ENCODE peak calls at places on chromosome 5, in eight cellular contexts. Q is cardiac muscle cell, L is A673, H is upper lobe of right lung, X is bronchial epithelial cell, N is mucosa of descending colon, K is lower lobe of right lung, Z is OCI-LY7. A is an unnamed sample.

GRCh38 chr5:161546463-161547301 is at the start of gene GABRB2:
- DNase-seq in K (peak; percentile 58), Q (peak; percentile 53), L (peak; percentile 48), Z (peak; percentile 84), N (peak; percentile 66), X (peak; percentile 25), H (peak; percentile 78), A (no peak)

GRCh38 chr5:154475613-154476342 is 2.2 kb downstream of the HAND1 start:
- DNase-seq in K (no peak), H (no peak), N (no peak), Q (no peak), Z (no peak), L (no peak), X (no peak), A (no peak)

GRCh38 chr5:9698125-9698848 is 68.1 kb upstream of the TAS2R1 start:
- DNase-seq in X (no peak), L (no peak), N (no peak), Z (no peak), H (no peak), K (no peak), Q (no peak), A (no peak)

GRCh38 chr5:41598011-41598410 is 87.6 kb upstream of the PLCXD3 start:
- DNase-seq in K (no peak), Q (peak; percentile 70), Z (no peak), N (no peak), X (no peak), L (no peak), H (no peak), A (no peak)

GRCh38 chr5:132010645-132011560 is 555 bp downstream of the ACSL6 start:
- DNase-seq in Q (no peak), N (no peak), Z (no peak), L (no peak), K (peak; percentile 50), H (peak; percentile 63), X (no peak), A (peak; percentile 48)

GRCh38 chr5:78016831-78017529 is 240.8 kb upstream of the TBCA start:
- DNase-seq in H (no peak), L (peak; percentile 18), Z (no peak), Q (no peak), N (no peak), X (no peak), K (no peak), A (no peak)

GRCh38 chr5:36593867-36594266 is 12.5 kb upstream of the SLC1A3 start:
- DNase-seq in X (no peak), L (no peak), Z (no peak), H (no peak), K (no peak), Q (no peak), N (no peak), A (no peak)

GRCh38 chr5:134503088-134503936 is 22.2 kb upstream of the JADE2 start:
- DNase-seq in K (peak; percentile 62), L (peak; percentile 89), X (peak; percentile 99), Z (no peak), N (peak; percentile 80), Q (peak; percentile 98), H (peak; percentile 73), A (peak; percentile 25)

GRCh38 chr5:38731461-38731860 is 114.4 kb upstream of the OSMR start:
- DNase-seq in N (no peak), K (no peak), Z (no peak), Q (no peak), H (no peak), L (no peak), X (no peak), A (no peak)

GRCh38 chr5:83564069-83564749 is 92.7 kb downstream of the VCAN start:
- DNase-seq in H (no peak), L (peak; percentile 52), Q (peak; percentile 75), K (no peak), X (peak; percentile 54), N (no peak), Z (peak; percentile 47), A (no peak)

GRCh38 chr5:42804717-42805339 is 6.9 kb downstream of the SELENOP start:
- DNase-seq in L (no peak), Q (no peak), Z (no peak), K (no peak), H (no peak), X (no peak), N (no peak), A (no peak)

GRCh38 chr5:42806004-42806700 is 5.5 kb downstream of the SELENOP start:
- DNase-seq in N (no peak), L (no peak), Z (no peak), K (no peak), X (no peak), Q (no peak), H (no peak), A (no peak)

GRCh38 chr5:42808888-42809611 is 2.6 kb downstream of the SELENOP start:
- DNase-seq in N (no peak), Z (no peak), K (no peak), L (no peak), Q (no peak), H (no peak), X (no peak), A (no peak)

GRCh38 chr5:42806701-42807262 is 4.9 kb downstream of the SELENOP start:
- DNase-seq in L (no peak), Z (no peak), H (no peak), N (no peak), X (no peak), K (no peak), Q (no peak), A (no peak)

GRCh38 chr5:42807722-42808447 is 3.8 kb downstream of the SELENOP start:
- DNase-seq in K (no peak), Q (no peak), H (no peak), N (no peak), L (no peak), Z (no peak), X (no peak), A (no peak)
- TF ChIP-seq CTCF in K (no peak), Q (no peak), H (no peak), N (no peak), L (no peak), Z (no peak), X (no peak), A (no peak)

GRCh38 chr5:56358703-56359428 is 125.7 kb upstream of the ANKRD55 start:
- DNase-seq in Z (no peak), X (peak; percentile 9), L (no peak), Q (peak; percentile 41), N (no peak), K (no peak), H (no peak), A (no peak)
- TF ChIP-seq CTCF in Z (no peak), X (no peak), L (no peak), Q (no peak), N (no peak), K (no peak), H (no peak), A (no peak)

GRCh38 chr5:67375606-67376005 is 179.0 kb upstream of the CD180 start:
- DNase-seq in Z (no peak), N (no peak), X (no peak), Q (no peak), K (no peak), H (no peak), L (no peak), A (no peak)
- TF ChIP-seq CTCF in Z (peak; percentile 60), N (no peak), X (peak; percentile 32), Q (no peak), K (no peak), H (no peak), L (no peak), A (peak; percentile 16)

GRCh38 chr5:74394543-74394923 is 246.0 kb downstream of the ENC1 start:
- DNase-seq in H (no peak), L (peak; percentile 34), Z (peak; percentile 17), Q (no peak), X (no peak), N (no peak), K (no peak), A (no peak)
- TF ChIP-seq CTCF in H (peak; percentile 13), L (peak; percentile 41), Z (peak; percentile 37), Q (peak; percentile 24), X (peak; percentile 29), N (no peak), K (no peak), A (peak; percentile 7)

GRCh38 chr5:149149942-149150341 is 8.6 kb downstream of the ABLIM3 start:
- DNase-seq in L (no peak), K (no peak), H (no peak), Z (no peak), N (no peak), Q (peak; percentile 21), X (no peak), A (no peak)

GRCh38 chr5:149152317-149152746 is 11.0 kb downstream of the ABLIM3 start:
- DNase-seq in H (no peak), L (no peak), K (no peak), N (no peak), Z (no peak), Q (peak; percentile 40), X (peak; percentile 27), A (no peak)

GRCh38 chr5:149153193-149153750 is 12.0 kb downstream of the ABLIM3 start:
- DNase-seq in Q (no peak), L (no peak), K (no peak), X (no peak), Z (no peak), H (no peak), N (no peak), A (no peak)

GRCh38 chr5:149150457-149150856 is 9.2 kb downstream of the ABLIM3 start:
- DNase-seq in H (no peak), Q (peak; percentile 72), X (no peak), Z (no peak), K (no peak), L (no peak), N (no peak), A (no peak)

GRCh38 chr5:149151717-149152116 is 10.4 kb downstream of the ABLIM3 start:
- DNase-seq in K (no peak), H (no peak), Z (no peak), Q (peak; percentile 27), L (no peak), X (no peak), N (no peak), A (no peak)
- TF ChIP-seq CTCF in K (peak; percentile 9), H (no peak), Z (no peak), Q (peak; percentile 20), L (peak; percentile 21), X (peak; percentile 28), N (no peak), A (peak; percentile 51)

GRCh38 chr5:178278358-178279023 is 45.9 kb upstream of the PHYKPL start:
- DNase-seq in N (peak; percentile 26), Z (no peak), X (no peak), L (no peak), K (peak; percentile 37), Q (no peak), H (no peak), A (peak; percentile 77)
- TF ChIP-seq CTCF in N (no peak), Z (no peak), X (no peak), L (no peak), K (no peak), Q (no peak), H (no peak), A (no peak)